ENCODE peak calls at places on chromosomes 5 and 9, in four cellular contexts. Z is GM20000, E is bronchial epithelial cell, X is HL-60. D is an unnamed sample.

GRCh38 chr5:133831506-133832224 is 136.8 kb downstream of the C5orf15 start:
- DNase-seq in Z (no peak), E (peak), X (no peak), D (no peak)

GRCh38 chr9:20579544-20580309 is 42.6 kb downstream of the MLLT3 start:
- DNase-seq in Z (no peak), E (peak), X (no peak), D (peak)

GRCh38 chr5:76782444-76782843 is 36.4 kb upstream of the F2RL1 start:
- DNase-seq in Z (no peak), E (no peak), X (no peak), D (no peak)

GRCh38 chr9:36738318-36738975 is 165.8 kb downstream of the MELK start:
- DNase-seq in Z (no peak), E (peak), X (no peak), D (no peak)

GRCh38 chr5:138654281-138654867 is 79.2 kb upstream of the HSPA9 start:
- DNase-seq in Z (peak), E (no peak), X (peak), D (peak)

GRCh38 chr5:54620583-54620933 is 103.0 kb downstream of the SNX18 start:
- DNase-seq in Z (no peak), E (no peak), X (no peak), D (no peak)

GRCh38 chr5:176427971-176428370 is 11.6 kb upstream of the CLTB start:
- DNase-seq in Z (no peak), E (no peak), X (no peak), D (no peak)

GRCh38 chr5:120362426-120362825 is 101.7 kb upstream of the PRR16 start:
- DNase-seq in Z (no peak), E (no peak), X (no peak), D (no peak)

GRCh38 chr5:175561085-175561484 is 82.7 kb downstream of the SFXN1 start:
- DNase-seq in Z (no peak), E (no peak), X (no peak), D (no peak)

GRCh38 chr9:129834489-129835127 is 467 bp downstream of the C9orf78 start:
- DNase-seq in Z (no peak), E (peak), X (no peak), D (peak)

GRCh38 chr5:113034182-113034773 is 57.7 kb downstream of the DCP2 start:
- DNase-seq in Z (no peak), E (no peak), X (no peak), D (no peak)

GRCh38 chr5:8864053-8864452 is 681.8 kb downstream of the SEMA5A start:
- DNase-seq in Z (no peak), E (peak), X (no peak), D (peak)

GRCh38 chr9:78973906-78974305 is 597.9 kb upstream of the TLE4 start:
- DNase-seq in Z (no peak), E (peak), X (no peak), D (no peak)

GRCh38 chr5:137498301-137498735 is 808 bp downstream of the SPOCK1 start:
- DNase-seq in Z (no peak), E (peak), X (no peak), D (no peak)

GRCh38 chr5:109604758-109605157 is 85.0 kb upstream of the MAN2A1 start:
- DNase-seq in Z (no peak), E (peak), X (no peak), D (no peak)

GRCh38 chr5:107806705-107807104 is 136.0 kb upstream of the EFNA5 start:
- DNase-seq in Z (no peak), E (peak), X (no peak), D (no peak)

GRCh38 chr9:86333651-86334050 is 20.6 kb downstream of the TUT7 start:
- DNase-seq in Z (no peak), E (no peak), X (no peak), D (no peak)

GRCh38 chr9:86337469-86338107 is 16.6 kb downstream of the TUT7 start:
- DNase-seq in Z (no peak), E (no peak), X (peak), D (no peak)

GRCh38 chr9:86340356-86341006 is 13.7 kb downstream of the TUT7 start:
- DNase-seq in Z (no peak), E (no peak), X (no peak), D (no peak)

GRCh38 chr9:86341007-86341491 is 13.2 kb downstream of the TUT7 start:
- DNase-seq in Z (no peak), E (peak), X (peak), D (no peak)

GRCh38 chr9:86336058-86336457 is 18.2 kb downstream of the TUT7 start:
- DNase-seq in Z (no peak), E (no peak), X (no peak), D (no peak)
- TF ChIP-seq CTCF in Z (no peak), E (no peak), X (no peak), D (no peak)

GRCh38 chr5:80399553-80400239 is 8.2 kb upstream of the ZFYVE16 start:
- DNase-seq in Z (peak), E (peak), X (peak), D (peak)
- TF ChIP-seq CTCF in Z (no peak), E (no peak), X (no peak), D (no peak)

GRCh38 chr5:91419571-91420537 is 36.7 kb upstream of the ARRDC3 start:
- DNase-seq in Z (peak), E (peak), X (no peak), D (peak)
- TF ChIP-seq CTCF in Z (peak), E (peak), X (no peak), D (peak)

GRCh38 chr5:123937230-123937629 is 425.3 kb downstream of the CSNK1G3 start:
- DNase-seq in Z (no peak), E (peak), X (peak), D (peak)
- TF ChIP-seq CTCF in Z (peak), E (peak), X (peak), D (peak)

GRCh38 chr9:98121096-98121495 is 2.1 kb upstream of the TRIM14 start:
- DNase-seq in Z (no peak), E (peak), X (no peak), D (no peak)
- TF ChIP-seq CTCF in Z (no peak), E (peak), X (no peak), D (no peak)

DNA sequence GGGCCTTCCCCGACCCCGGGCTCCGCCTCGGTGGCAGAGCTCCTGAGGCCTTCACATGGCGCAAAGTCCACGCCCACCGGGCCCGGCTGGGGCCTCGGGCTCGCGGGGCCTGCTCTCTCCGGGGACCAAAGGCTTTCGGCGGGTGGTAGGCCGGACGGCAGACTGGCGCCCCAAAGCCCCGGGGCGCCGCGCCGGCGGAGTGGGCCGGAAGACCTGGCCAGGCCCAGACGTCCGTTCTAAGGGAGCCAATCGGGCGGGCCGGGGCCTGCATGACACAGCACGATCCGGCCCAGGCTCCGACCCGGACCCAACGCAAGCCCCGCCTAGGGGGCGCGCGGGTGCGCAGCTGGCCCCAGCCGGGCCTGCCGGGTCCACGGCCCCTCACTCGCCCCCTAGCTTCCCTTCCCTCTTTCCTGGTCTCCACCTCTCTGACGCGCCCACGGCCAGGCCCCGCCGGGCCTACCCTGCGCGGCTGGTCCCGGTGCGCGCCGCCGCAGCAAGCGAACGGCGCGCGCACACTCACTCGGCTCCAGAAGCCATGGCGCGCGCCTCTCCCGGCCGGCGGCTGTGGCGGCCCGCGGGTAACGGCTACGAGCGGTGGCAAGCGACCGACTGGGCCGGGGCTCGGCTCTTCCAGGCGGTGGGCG is 488 bp downstream of the VCP start:
- DNase-seq in Z (peak), E (peak), X (peak), D (peak)
- TF ChIP-seq CTCF in Z (peak), E (peak), X (peak), D (peak)

GRCh38 chr9:75979362-75979761 is 88.9 kb downstream of the PCSK5 start:
- DNase-seq in Z (no peak), E (no peak), X (no peak), D (peak)
- TF ChIP-seq CTCF in Z (no peak), E (peak), X (peak), D (no peak)

GRCh38 chr5:73232266-73233041 is 59.5 kb downstream of the TMEM174 start:
- DNase-seq in Z (no peak), E (no peak), X (no peak), D (peak)

GRCh38 chr5:73233053-73233460 is 60.1 kb downstream of the TMEM174 start:
- DNase-seq in Z (no peak), E (no peak), X (no peak), D (peak)

GRCh38 chr5:73231245-73231778 is 58.3 kb downstream of the TMEM174 start:
- DNase-seq in Z (no peak), E (no peak), X (no peak), D (no peak)

GRCh38 chr5:73234156-73234555 is 61.2 kb downstream of the TMEM174 start:
- DNase-seq in Z (no peak), E (no peak), X (no peak), D (no peak)

GRCh38 chr5:73233461-73234151 is 60.6 kb downstream of the TMEM174 start:
- DNase-seq in Z (no peak), E (no peak), X (no peak), D (peak)
- TF ChIP-seq CTCF in Z (no peak), E (peak), X (no peak), D (no peak)